ENCODE peak calls at places on chromosomes 5 and 9, in seven cellular contexts. K, V, X, M, B, R and H are unnamed samples.

GRCh38 chr9:95874989-95875304 is 544 bp upstream of the ERCC6L2 start:
- DNase-seq in X (peak; percentile 58), K (peak; percentile 52), R (no peak), V (no peak), M (peak; percentile 30), B (peak; percentile 23), H (no peak)

GRCh38 chr9:92242115-92242778 is 51.2 kb downstream of the IARS1 start:
- DNase-seq in X (no peak), V (no peak), B (no peak), R (no peak), M (no peak), K (no peak), H (no peak)

GRCh38 chr5:96809898-96810297 is 2.2 kb upstream of the ERAP1 start:
- DNase-seq in M (no peak), K (no peak), X (no peak), R (no peak), V (no peak), B (no peak), H (no peak)

GRCh38 chr5:3604501-3604900 is 8.9 kb downstream of the IRX1 start:
- DNase-seq in M (no peak), V (no peak), B (no peak), K (no peak), R (no peak), X (no peak), H (no peak)

GRCh38 chr5:52837591-52838001 is 49.9 kb downstream of the ITGA1 start:
- DNase-seq in K (no peak), B (no peak), X (no peak), R (no peak), V (no peak), M (no peak), H (no peak)

GRCh38 chr5:2877520-2877919 is 126.0 kb upstream of the IRX2 start:
- DNase-seq in R (no peak), X (no peak), B (no peak), M (no peak), V (peak; percentile 28), K (no peak), H (no peak)

GRCh38 chr9:135415586-135415985 is 64.0 kb upstream of the PPP1R26 start:
- DNase-seq in R (no peak), X (no peak), M (no peak), B (no peak), K (no peak), V (no peak), H (no peak)

GRCh38 chr5:169602535-169602934 is 19.0 kb downstream of the SPDL1 start:
- DNase-seq in R (peak; percentile 54), X (no peak), M (no peak), K (no peak), B (no peak), V (no peak), H (no peak)

GRCh38 chr9:131839281-131840084 is 99.6 kb upstream of the RAPGEF1 start:
- DNase-seq in X (no peak), K (peak; percentile 80), M (no peak), V (no peak), R (peak; percentile 26), B (no peak), H (no peak)

GRCh38 chr9:20242767-20243166 is 379.5 kb downstream of the MLLT3 start:
- DNase-seq in B (no peak), V (no peak), K (no peak), M (peak; percentile 86), X (no peak), R (no peak), H (no peak)

GRCh38 chr5:2538169-2538568 is 213.3 kb downstream of the IRX2 start:
- DNase-seq in B (no peak), R (no peak), M (no peak), X (no peak), V (peak; percentile 23), K (no peak), H (peak; percentile 57)

GRCh38 chr5:147578228-147579024 is 68.6 kb upstream of the DPYSL3 start:
- DNase-seq in B (no peak), R (no peak), M (peak; percentile 41), V (no peak), X (no peak), K (peak; percentile 59), H (no peak)

GRCh38 chr5:79973511-79973910 is 17.6 kb downstream of the MTX3 start:
- DNase-seq in K (no peak), M (no peak), R (no peak), X (no peak), V (no peak), B (no peak), H (no peak)

GRCh38 chr9:114696814-114697544 is 15.0 kb upstream of the TEX48 start:
- DNase-seq in V (no peak), K (no peak), M (peak; percentile 78), X (no peak), B (no peak), R (no peak), H (no peak)

GRCh38 chr5:120297621-120298020 is 166.5 kb upstream of the PRR16 start:
- DNase-seq in X (no peak), R (no peak), K (no peak), M (no peak), B (no peak), V (no peak), H (no peak)

GRCh38 chr9:2857564-2858198 is 13.8 kb upstream of the PUM3 start:
- DNase-seq in B (peak; percentile 33), K (peak; percentile 48), R (no peak), M (peak; percentile 77), V (peak; percentile 70), X (peak; percentile 23), H (peak; percentile 72)

GRCh38 chr9:98708103-98708932 is 417 bp downstream of the GABBR2 start:
- DNase-seq in K (peak; percentile 29), R (no peak), M (no peak), B (no peak), V (no peak), X (no peak), H (no peak)

GRCh38 chr9:131402073-131402472 is 8.2 kb downstream of the PRRC2B start:
- DNase-seq in V (no peak), M (no peak), B (no peak), R (no peak), K (no peak), X (no peak), H (no peak)

GRCh38 chr5:137619191-137619870 is 116.6 kb downstream of the KLHL3 start:
- DNase-seq in K (peak; percentile 60), X (peak; percentile 85), R (peak; percentile 78), V (peak; percentile 74), M (no peak), B (no peak), H (no peak)

GRCh38 chr9:70021026-70021571 is 22.5 kb upstream of the MAMDC2 start:
- DNase-seq in M (no peak), X (peak; percentile 61), R (peak; percentile 82), B (peak; percentile 52), V (no peak), K (peak; percentile 73), H (no peak)

GRCh38 chr5:117488976-117489500 is 914.4 kb upstream of the SEMA6A start:
- DNase-seq in X (no peak), V (no peak), B (no peak), K (no peak), R (no peak), M (no peak), H (no peak)

GRCh38 chr9:30851600-30851999 is 1532.8 kb upstream of the ACO1 start:
- DNase-seq in V (no peak), M (no peak), X (no peak), B (no peak), K (no peak), R (no peak), H (no peak)

GRCh38 chr9:69317081-69317480 is 7.9 kb upstream of the ENTREP1 start:
- DNase-seq in K (peak; percentile 36), V (no peak), R (no peak), M (no peak), B (no peak), X (no peak), H (no peak)

GRCh38 chr9:129347323-129348120 is 169.5 kb upstream of the IER5L start:
- DNase-seq in R (no peak), M (no peak), V (no peak), X (no peak), B (no peak), K (no peak), H (no peak)

DNA sequence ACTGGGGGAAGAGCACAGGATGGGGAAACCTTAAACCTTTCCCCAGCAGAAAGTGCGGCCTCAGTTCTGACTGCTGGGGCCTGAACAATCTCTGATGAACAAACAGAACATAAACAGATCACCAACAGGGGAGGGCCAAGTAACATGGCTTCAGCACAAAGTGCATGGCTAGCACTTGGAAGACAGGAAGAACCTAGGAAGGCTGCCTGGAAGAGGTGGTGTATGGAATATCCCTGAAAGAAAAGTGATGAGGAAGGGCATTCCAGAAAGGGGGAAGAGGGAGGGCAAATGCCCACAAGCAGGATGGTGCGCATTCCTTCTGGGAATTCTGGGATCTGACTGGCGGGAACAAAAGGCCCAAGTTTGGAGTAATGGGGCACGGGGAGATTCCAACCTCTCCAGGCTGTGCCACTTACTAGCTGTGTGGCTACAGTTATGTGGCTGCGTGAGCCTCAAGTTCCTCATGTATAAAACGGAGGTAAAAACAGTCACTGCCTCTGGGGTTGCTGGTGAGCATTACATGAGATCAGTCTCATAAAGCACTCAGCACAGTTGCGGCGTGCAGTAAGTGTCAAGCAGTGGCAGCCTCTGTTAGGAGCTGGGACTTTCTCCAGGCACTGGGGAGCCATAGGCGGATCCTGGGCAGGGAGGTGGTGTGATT is 1.6 kb downstream of the PDGFRB start:
- DNase-seq in M (no peak), R (no peak), B (no peak), V (no peak), X (no peak), K (no peak), H (no peak)
- TF ChIP-seq CTCF in M (no peak), R (peak; percentile 20), B (no peak), V (no peak), X (no peak), K (no peak), H (no peak)

DNA sequence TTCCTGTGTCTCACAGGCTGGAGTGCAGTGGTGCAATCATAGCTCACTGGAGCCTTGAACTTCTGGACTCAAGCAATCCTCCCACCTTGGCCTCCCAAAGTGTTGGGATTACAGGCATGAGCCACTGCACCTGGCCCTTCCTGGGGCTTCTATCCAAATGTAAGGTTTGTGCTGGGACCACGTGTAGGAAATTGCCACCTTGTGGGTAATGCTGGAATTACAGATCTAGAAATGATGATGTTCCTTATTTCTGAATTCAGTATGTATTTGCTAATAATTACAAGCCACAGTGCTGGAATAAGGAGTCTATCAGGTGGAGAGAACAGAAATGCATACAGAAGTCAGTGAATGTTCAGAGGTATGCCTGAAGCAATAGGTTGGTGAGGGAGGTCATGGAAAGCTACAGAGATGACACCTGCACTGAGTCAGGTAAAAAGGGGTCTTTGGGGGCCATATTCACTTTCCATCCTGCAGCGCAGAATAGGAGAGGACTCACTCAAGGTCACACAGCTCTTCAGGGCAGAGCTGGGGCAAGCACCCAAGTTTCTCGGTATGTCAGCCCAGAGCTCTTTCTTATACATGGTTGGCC is 8.8 kb upstream of the IGFBPL1 start:
- DNase-seq in X (no peak), B (no peak), R (no peak), V (peak; percentile 4), M (peak; percentile 26), K (peak; percentile 51), H (no peak)
- TF ChIP-seq CTCF in X (peak; percentile 68), B (peak; percentile 70), R (peak; percentile 63), V (peak; percentile 54), M (peak; percentile 63), K (peak; percentile 82), H (peak; percentile 79)

GRCh38 chr5:126776499-126777256 is at the start of gene LMNB1:
- DNase-seq in B (peak; percentile 84), M (peak; percentile 97), K (peak; percentile 97), R (peak; percentile 67), V (peak; percentile 95), X (peak; percentile 94), H (peak; percentile 97)
- TF ChIP-seq CTCF in B (peak; percentile 51), M (no peak), K (no peak), R (peak; percentile 24), V (no peak), X (peak; percentile 26), H (peak; percentile 21)

GRCh38 chr5:146466521-146467349 is 19.6 kb downstream of the TCERG1 start:
- DNase-seq in M (no peak), R (no peak), X (no peak), V (no peak), K (peak; percentile 45), B (no peak), H (no peak)
- TF ChIP-seq CTCF in M (peak; percentile 23), R (peak; percentile 58), X (peak; percentile 48), V (no peak), K (peak; percentile 71), B (peak; percentile 71), H (peak; percentile 63)